ENCODE peak calls at places on chromosomes 13 and 19, in four cellular contexts. S is A549, W is HepG2, T is K562. E is an unnamed sample.

GRCh38 chr19:6610934-6611370 is 20.0 kb upstream of the CD70 start:
- DNase-seq in S (peak; percentile 38), W (no peak), T (no peak), E (no peak)

GRCh38 chr13:77918391-77919261 is at the start of gene EDNRB:
- DNase-seq in S (no peak), W (no peak), T (no peak), E (peak; percentile 65)

GRCh38 chr13:98155475-98156111 is 12.7 kb downstream of the FARP1 start:
- DNase-seq in S (no peak), W (no peak), T (no peak), E (no peak)

GRCh38 chr13:108368240-108368898 is 98.9 kb downstream of the TNFSF13B start:
- DNase-seq in S (no peak), W (no peak), T (no peak), E (no peak)

GRCh38 chr19:5440299-5440698 is 14.9 kb upstream of the ZNRF4 start:
- DNase-seq in S (no peak), W (no peak), T (no peak), E (no peak)

GRCh38 chr19:18603255-18603957 is 3.2 kb downstream of the CRLF1 start:
- DNase-seq in S (peak; percentile 38), W (no peak), T (peak; percentile 67), E (peak; percentile 64)

GRCh38 chr13:112740502-112741131 is 50.8 kb downstream of the ATP11A start:
- DNase-seq in S (no peak), W (no peak), T (peak; percentile 34), E (no peak)

GRCh38 chr13:37811441-37811840 is 58.1 kb downstream of the TRPC4 start:
- DNase-seq in S (no peak), W (no peak), T (no peak), E (no peak)

GRCh38 chr19:6744381-6745288 is 5.2 kb downstream of the TRIP10 start:
- DNase-seq in S (peak; percentile 88), W (no peak), T (no peak), E (no peak)

GRCh38 chr19:48999481-49000325 is 6.0 kb downstream of the RUVBL2 start:
- DNase-seq in S (peak; percentile 85), W (no peak), T (peak; percentile 60), E (peak; percentile 89)

GRCh38 chr19:44401108-44401786 is at the start of gene ZNF285:
- DNase-seq in S (peak; percentile 99), W (peak; percentile 84), T (peak; percentile 87), E (peak; percentile 93)

GRCh38 chr13:50715402-50716146 is 127.9 kb downstream of the DLEU7 start:
- DNase-seq in S (no peak), W (no peak), T (no peak), E (no peak)

GRCh38 chr19:9709305-9709704 is 34.4 kb upstream of the ZNF562 start:
- DNase-seq in S (no peak), W (no peak), T (no peak), E (no peak)

GRCh38 chr13:27988520-27988919 is at the start of gene URAD:
- DNase-seq in S (peak; percentile 6), W (peak; percentile 17), T (no peak), E (no peak)

GRCh38 chr19:23799321-23799720 is 40.6 kb upstream of the ZNF681 start:
- DNase-seq in S (no peak), W (no peak), T (no peak), E (no peak)

GRCh38 chr19:6979341-6979740 is 41.9 kb downstream of the MBD3L2B start:
- DNase-seq in S (no peak), W (no peak), T (no peak), E (no peak)

GRCh38 chr19:48737360-48737998 is 2.9 kb downstream of the RASIP1 start:
- DNase-seq in S (peak; percentile 68), W (no peak), T (peak; percentile 93), E (peak; percentile 85)

GRCh38 chr19:28446511-28446910 is 766.4 kb downstream of the UQCRFS1 start:
- DNase-seq in S (no peak), W (no peak), T (no peak), E (peak; percentile 70)

GRCh38 chr19:6540918-6541689 is 10.3 kb downstream of the TNFSF9 start:
- DNase-seq in S (no peak), W (no peak), T (no peak), E (no peak)

GRCh38 chr13:110546933-110547332 is 14.6 kb downstream of the RAB20 start:
- DNase-seq in S (peak; percentile 81), W (peak; percentile 80), T (no peak), E (no peak)
- TF ChIP-seq ESRRA in S (peak; percentile 36), W (no peak), T (no peak), E (no peak)

DNA sequence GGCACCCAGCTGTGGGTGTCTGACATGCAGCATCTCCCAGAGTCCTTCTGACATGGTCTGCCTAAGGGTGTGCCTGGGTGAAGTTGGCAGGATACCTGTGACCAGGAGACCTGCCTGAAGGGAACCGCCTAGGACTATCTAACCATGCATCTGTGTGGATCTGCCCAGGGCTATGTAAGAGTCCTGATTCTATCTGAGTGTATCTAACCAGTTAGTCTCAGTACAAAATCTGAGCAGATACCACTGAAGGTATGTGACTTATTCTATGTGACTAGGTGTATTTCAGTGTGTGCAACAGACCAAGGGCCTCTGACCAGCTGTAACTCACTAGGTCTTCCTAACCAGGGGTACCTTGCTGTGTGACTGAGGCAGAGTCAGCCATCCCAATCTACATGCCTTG is 28.2 kb upstream of the FBL start:
- DNase-seq in S (no peak), W (no peak), T (no peak), E (no peak)
- TF ChIP-seq NR3C1 in S (no peak), W (no peak), T (no peak), E (no peak)

GRCh38 chr13:30880151-30880551 is 25.9 kb upstream of the MEDAG start:
- DNase-seq in S (no peak), W (no peak), T (no peak), E (no peak)
- TF ChIP-seq ESRRA in S (no peak), W (no peak), T (no peak), E (no peak)

DNA sequence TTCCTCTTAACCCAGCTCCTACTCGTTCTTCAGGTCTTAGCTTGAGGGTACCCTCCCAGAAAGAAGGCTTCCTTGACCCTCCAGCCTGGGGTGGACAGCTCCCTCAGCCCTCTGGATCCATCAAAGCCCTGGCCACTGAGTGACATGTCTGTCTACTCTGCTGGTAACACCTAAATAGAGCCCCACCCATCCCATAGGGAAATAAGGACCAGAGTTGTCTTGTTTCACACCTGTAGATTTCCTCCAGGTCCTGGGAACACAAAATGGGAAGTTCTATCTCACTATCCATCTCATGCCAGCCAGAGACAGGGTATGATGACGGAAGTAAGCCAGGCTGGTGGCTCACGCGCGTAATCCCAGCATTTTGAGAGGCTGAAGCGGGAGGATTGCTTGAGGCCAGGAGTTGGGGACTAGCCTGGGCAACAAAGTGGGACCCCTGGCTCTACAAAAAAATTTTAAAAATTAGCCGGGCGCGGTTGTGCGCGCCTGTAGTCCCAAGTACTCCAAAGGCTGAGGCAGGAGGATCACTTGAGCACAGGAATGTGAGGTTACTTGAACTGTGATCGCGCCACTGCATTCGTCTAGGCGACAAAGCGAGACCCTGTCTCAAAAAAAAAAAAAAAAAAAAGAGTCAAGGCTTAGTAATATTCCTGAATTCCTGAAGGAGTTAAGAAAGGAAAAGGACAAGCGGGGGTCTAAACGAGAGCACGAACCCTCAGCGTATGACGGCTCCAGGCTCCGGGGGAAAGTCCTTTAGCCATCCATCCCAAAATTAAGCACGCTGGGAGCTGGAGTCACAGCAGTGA is 544 bp upstream of the CCDC97 start:
- DNase-seq in S (no peak), W (no peak), T (no peak), E (no peak)
- TF ChIP-seq NR3C1 in S (no peak), W (no peak), T (no peak), E (no peak)

GRCh38 chr13:34435338-34435737 is 506.7 kb upstream of the NBEA start:
- DNase-seq in S (peak; percentile 38), W (no peak), T (no peak), E (no peak)
- TF ChIP-seq ESRRA in S (no peak), W (no peak), T (no peak), E (no peak)

GRCh38 chr19:30471441-30471840 is 99.3 kb downstream of the ZNF536 start:
- DNase-seq in S (no peak), W (no peak), T (no peak), E (no peak)
- TF ChIP-seq NR3C1 in S (no peak), W (no peak), T (no peak), E (no peak)

GRCh38 chr13:52851153-52851962 is 2.9 kb upstream of the PCDH8 start:
- DNase-seq in S (no peak), W (peak; percentile 7), T (no peak), E (peak; percentile 75)

GRCh38 chr13:52848455-52849190 is at the start of gene PCDH8:
- DNase-seq in S (no peak), W (no peak), T (no peak), E (peak; percentile 93)

GRCh38 chr13:52852444-52852843 is 4.0 kb upstream of the PCDH8 start:
- DNase-seq in S (no peak), W (no peak), T (no peak), E (no peak)

GRCh38 chr13:52849727-52850395 is 1.4 kb upstream of the PCDH8 start:
- DNase-seq in S (no peak), W (no peak), T (no peak), E (peak; percentile 44)

GRCh38 chr13:52850396-52851152 is 2.1 kb upstream of the PCDH8 start:
- DNase-seq in S (peak; percentile 46), W (peak; percentile 25), T (no peak), E (peak; percentile 94)
- TF ChIP-seq ESRRA in S (no peak), W (peak; percentile 42), T (no peak), E (peak; percentile 94)

DNA sequence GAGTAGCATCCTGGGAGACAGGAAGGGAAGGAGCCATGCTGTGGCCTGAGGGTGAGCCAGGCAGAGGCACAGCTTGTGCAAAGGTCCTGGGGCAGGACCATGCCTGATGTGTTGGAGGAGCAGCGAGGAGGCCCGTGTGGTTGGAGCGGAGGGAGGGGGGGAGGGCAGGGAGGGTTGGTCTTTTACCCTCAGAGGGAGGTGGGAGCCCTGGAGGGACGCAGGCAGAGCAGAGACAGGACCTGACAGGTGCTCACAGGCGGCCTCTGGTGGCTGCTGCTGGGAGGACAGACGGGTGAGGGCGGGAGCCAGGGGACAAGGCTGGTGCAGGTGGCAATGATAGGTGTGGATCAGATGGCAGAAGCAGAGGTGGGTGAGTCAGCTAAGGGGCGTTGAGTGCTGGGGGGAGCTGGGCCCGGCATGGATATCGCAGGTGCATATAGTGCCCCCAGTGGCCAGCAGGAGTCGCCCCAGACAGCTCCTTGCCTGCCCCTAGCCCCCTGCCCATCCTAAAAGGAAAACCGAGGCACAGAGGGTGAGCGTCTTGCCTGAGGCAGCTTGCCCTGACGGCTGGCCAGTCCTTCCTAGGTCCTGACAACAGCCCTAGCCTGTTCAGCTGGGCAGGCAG is 9.8 kb upstream of the GNA15 start:
- DNase-seq in S (peak; percentile 33), W (peak; percentile 43), T (peak; percentile 75), E (peak; percentile 85)
- TF ChIP-seq NR3C1 in S (no peak), W (no peak), T (no peak), E (no peak)

E was measured in WTC11.